ENCODE peak calls at places on chromosomes 1 and 21, in five cellular contexts. Q, K, S, N and H are unnamed samples.

GRCh38 chr1:53375440-53375839 is 47.6 kb upstream of the LRP8 start:
- DNase-seq in K (peak; percentile 13), S (no peak), N (peak; percentile 60), Q (peak; percentile 7), H (peak; percentile 54)

GRCh38 chr21:28684351-28684750 is 308.3 kb downstream of the LTN1 start:
- DNase-seq in K (no peak), N (no peak), Q (no peak), S (no peak), H (no peak)

GRCh38 chr1:168179411-168180147 is 817 bp downstream of the TIPRL start:
- DNase-seq in S (no peak), Q (no peak), N (no peak), K (no peak), H (no peak)

GRCh38 chr1:44553771-44554170 is 120.5 kb downstream of the TMEM53 start:
- DNase-seq in K (no peak), S (peak; percentile 51), Q (no peak), N (no peak), H (no peak)

GRCh38 chr21:21439761-21440160 is 441.6 kb downstream of the NCAM2 start:
- DNase-seq in K (no peak), Q (no peak), S (no peak), N (no peak), H (no peak)

GRCh38 chr1:59126361-59126760 is 170.5 kb upstream of the FGGY start:
- DNase-seq in Q (no peak), N (no peak), K (no peak), S (no peak), H (no peak)

GRCh38 chr1:2132222-2133038 is 62.1 kb downstream of the FAAP20 start:
- DNase-seq in Q (no peak), K (peak; percentile 70), N (peak; percentile 64), S (peak; percentile 32), H (peak; percentile 84)

GRCh38 chr1:172818841-172819527 is 160.1 kb downstream of the FASLG start:
- DNase-seq in Q (no peak), K (no peak), S (no peak), N (no peak), H (peak; percentile 74)

GRCh38 chr1:216905052-216905580 is 181.9 kb upstream of the ESRRG start:
- DNase-seq in N (no peak), Q (no peak), K (no peak), S (no peak), H (no peak)

GRCh38 chr1:93288558-93288957 is 57.1 kb upstream of the DR1 start:
- DNase-seq in N (no peak), S (no peak), Q (no peak), K (no peak), H (no peak)

GRCh38 chr1:205936846-205937707 is 6.2 kb downstream of the SLC26A9 start:
- DNase-seq in S (peak; percentile 18), K (no peak), N (no peak), Q (no peak), H (no peak)

GRCh38 chr1:86508583-86508969 is 38.3 kb upstream of the CLCA4 start:
- DNase-seq in N (no peak), Q (no peak), S (no peak), K (no peak), H (no peak)

GRCh38 chr1:1616045-1616821 is 933 bp downstream of the MIB2 start:
- DNase-seq in K (peak; percentile 15), Q (no peak), S (peak; percentile 47), N (peak; percentile 83), H (no peak)

GRCh38 chr1:15617874-15618684 is 821 bp downstream of the DDI2 start:
- DNase-seq in Q (no peak), K (no peak), S (no peak), N (peak; percentile 78), H (no peak)